ENCODE peak calls at places on chromosomes 7 and 10, in six cellular contexts. A is occipital lobe; Z is RPMI7951; M is NCI-H524; R is activated CD4-positive, CD25-positive, alpha-beta regulatory T cell; H is transverse colon. E is an unnamed sample.

GRCh38 chr10:121084675-121085070 is 233.5 kb downstream of the WDR11 start:
- DNase-seq in A (no peak), Z (no peak), M (no peak), R (no peak), H (no peak), E (no peak)

GRCh38 chr10:34985823-34986222 is 104.3 kb downstream of the CUL2 start:
- DNase-seq in A (no peak), Z (peak; percentile 40), M (peak; percentile 1), R (no peak), H (peak; percentile 18), E (peak; percentile 22)

GRCh38 chr7:142030846-142031245 is 35.2 kb downstream of the MGAM start:
- DNase-seq in A (no peak), Z (no peak), M (no peak), R (no peak), H (no peak), E (no peak)

GRCh38 chr10:1097436-1097835 is 41.3 kb downstream of the WDR37 start:
- DNase-seq in A (no peak), Z (no peak), M (no peak), R (no peak), H (no peak), E (no peak)

GRCh38 chr10:77328272-77328816 is 309.3 kb downstream of the KCNMA1 start:
- DNase-seq in A (no peak), Z (no peak), M (no peak), R (no peak), H (no peak), E (peak; percentile 36)

GRCh38 chr10:482848-483247 is 206.6 kb downstream of the DIP2C start:
- DNase-seq in A (no peak), Z (no peak), M (no peak), R (no peak), H (no peak), E (no peak)

GRCh38 chr7:117012284-117013174 is 59.2 kb downstream of the ST7 start:
- DNase-seq in A (no peak), Z (peak; percentile 56), M (peak; percentile 79), R (no peak), H (no peak), E (no peak)

GRCh38 chr10:118785566-118785965 is 30.8 kb upstream of the CACUL1 start:
- DNase-seq in A (no peak), Z (no peak), M (no peak), R (no peak), H (no peak), E (no peak)

GRCh38 chr10:7767209-7767608 is 20.6 kb downstream of the KIN start:
- DNase-seq in A (no peak), Z (no peak), M (no peak), R (no peak), H (no peak), E (no peak)

GRCh38 chr7:153942036-153942435 is 110.2 kb upstream of the DPP6 start:
- DNase-seq in A (no peak), Z (no peak), M (peak; percentile 68), R (no peak), H (no peak), E (peak; percentile 38)

E was measured in testis.